ENCODE peak calls at places on chromosomes 13 and 19, in eight cellular contexts. S is K562, N is transverse colon, X is ovary, R is SK-N-SH, G is stomach, A is tibial nerve, U is A549. O is an unnamed sample.

GRCh38 chr19:53103141-53103902 is at the start of gene ZNF160:
- DNase-seq in S (peak), N (peak), X (peak), R (peak), G (peak), A (peak), U (peak), O (peak)

GRCh38 chr19:17076539-17076919 is 952 bp downstream of the MYO9B start:
- DNase-seq in S (no peak), N (peak), X (no peak), R (no peak), G (no peak), A (no peak), U (no peak), O (no peak)

GRCh38 chr13:91036886-91037285 is 310.6 kb upstream of the MIR17HG start:
- DNase-seq in S (no peak), N (no peak), X (no peak), R (no peak), G (no peak), A (no peak), U (no peak), O (no peak)

GRCh38 chr13:50994651-50995050 is 85.1 kb downstream of the RNASEH2B start:
- DNase-seq in S (no peak), N (no peak), X (no peak), R (no peak), G (no peak), A (no peak), U (no peak), O (no peak)

GRCh38 chr13:98796191-98796590 is 43.7 kb upstream of the SLC15A1 start:
- DNase-seq in S (no peak), N (no peak), X (no peak), R (no peak), G (no peak), A (no peak), U (no peak), O (no peak)

GRCh38 chr19:10189631-10190425 is 4.9 kb downstream of the DNMT1 start:
- DNase-seq in S (no peak), N (no peak), X (no peak), R (no peak), G (no peak), A (no peak), U (no peak), O (no peak)

GRCh38 chr13:93304868-93305613 is 78.4 kb downstream of the GPC6 start:
- DNase-seq in S (no peak), N (no peak), X (no peak), R (peak), G (no peak), A (no peak), U (no peak), O (no peak)

GRCh38 chr13:62583466-62583865 is 1167.8 kb upstream of the PCDH20 start:
- DNase-seq in S (no peak), N (no peak), X (no peak), R (no peak), G (no peak), A (no peak), U (no peak), O (no peak)

GRCh38 chr19:18772620-18773587 is 18.2 kb downstream of the COMP start:
- DNase-seq in S (no peak), N (no peak), X (no peak), R (no peak), G (no peak), A (no peak), U (no peak), O (no peak)

GRCh38 chr19:56933014-56933705 is 92.6 kb upstream of the PEG3 start:
- DNase-seq in S (no peak), N (no peak), X (no peak), R (no peak), G (no peak), A (no peak), U (no peak), O (no peak)

GRCh38 chr19:44729516-44730033 is 18.9 kb upstream of the BCL3 start:
- DNase-seq in S (no peak), N (no peak), X (no peak), R (no peak), G (no peak), A (no peak), U (no peak), O (no peak)

DNA sequence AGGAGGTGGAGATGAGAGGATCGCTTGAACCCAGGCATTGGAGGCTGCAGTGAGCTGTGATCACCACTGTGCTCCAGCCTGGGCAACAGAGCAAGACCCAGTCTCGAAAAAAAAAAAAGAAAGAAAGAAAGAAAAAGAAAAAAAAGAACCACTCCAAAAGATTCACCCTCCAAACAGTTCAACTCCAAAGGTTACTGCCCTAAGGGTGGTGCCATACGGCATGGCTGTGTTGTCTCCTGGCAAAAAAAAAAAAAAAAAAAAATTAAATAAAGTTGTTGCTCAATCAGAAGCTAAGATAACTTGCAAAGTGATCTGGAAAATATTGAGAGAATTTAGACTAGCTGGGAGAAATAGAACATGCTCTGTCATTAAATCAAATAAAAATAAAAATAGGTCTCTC is 79.5 kb downstream of the KCTD15 start:
- DNase-seq in S (no peak), N (no peak), X (no peak), R (no peak), G (no peak), A (no peak), U (no peak), O (no peak)
- H3K27ac ChIP-seq in S (no peak), N (no peak), X (peak), R (no peak), G (no peak), A (no peak), U (no peak), O (no peak)

GRCh38 chr19:49587227-49587626 is 3.8 kb upstream of the PRR12 start:
- DNase-seq in S (no peak), N (no peak), X (no peak), R (no peak), G (no peak), A (no peak), U (no peak), O (no peak)

GRCh38 chr19:49588370-49589122 is 2.4 kb upstream of the PRR12 start:
- DNase-seq in S (no peak), N (no peak), X (no peak), R (no peak), G (no peak), A (no peak), U (no peak), O (no peak)

GRCh38 chr19:49583239-49583638 is 2.1 kb downstream of the PRRG2 start:
- DNase-seq in S (no peak), N (no peak), X (no peak), R (no peak), G (no peak), A (no peak), U (no peak), O (no peak)

GRCh38 chr19:49581007-49581508 is at the start of gene PRRG2:
- DNase-seq in S (peak), N (peak), X (no peak), R (no peak), G (peak), A (no peak), U (no peak), O (peak)

GRCh38 chr19:49585023-49585422 is 3.9 kb downstream of the PRRG2 start:
- DNase-seq in S (no peak), N (no peak), X (no peak), R (peak), G (no peak), A (no peak), U (no peak), O (no peak)
- TF ChIP-seq EP300 in S (no peak), N (no peak), X (no peak), R (no peak), G (no peak), A (no peak), U (no peak), O (no peak)

DNA sequence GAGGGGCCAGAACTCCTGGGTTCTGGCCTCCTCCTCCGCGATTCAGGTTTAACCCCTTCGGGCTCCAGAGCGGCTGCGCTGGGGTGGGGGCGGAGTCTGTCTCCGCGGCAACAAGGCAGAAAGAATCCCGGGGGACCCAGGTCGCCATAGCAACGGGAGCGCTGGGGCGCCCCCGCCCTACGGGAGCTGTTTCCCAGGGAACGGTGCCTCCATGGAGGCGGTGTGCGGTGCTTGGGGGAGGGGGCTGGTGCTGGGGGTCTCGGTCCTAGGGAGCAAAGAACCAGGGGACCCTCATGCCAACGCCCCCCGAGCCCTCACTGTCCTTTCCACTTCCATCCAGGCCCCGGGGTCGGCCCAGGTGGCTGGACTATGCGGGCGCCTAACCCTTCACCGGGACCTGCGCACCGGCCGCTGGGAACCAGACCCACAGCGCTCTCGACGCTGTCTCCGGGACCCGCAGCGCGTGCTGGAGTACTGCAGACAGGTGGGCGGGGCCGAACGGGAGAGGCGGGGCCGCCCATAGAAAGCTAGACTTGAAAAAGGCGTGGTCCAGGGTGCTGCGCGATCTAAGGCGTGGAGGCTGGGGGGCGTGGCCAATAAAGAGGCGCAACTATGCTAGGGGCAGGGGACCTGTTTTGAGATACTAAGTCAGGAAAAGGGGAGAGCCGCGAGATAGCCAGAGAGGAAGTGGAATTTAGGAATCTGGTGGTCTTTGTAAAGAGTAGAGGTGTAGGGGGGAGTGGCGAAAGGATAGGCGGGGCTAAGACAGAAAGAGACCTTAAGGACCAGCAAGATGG is 1.2 kb downstream of the APLP1 start:
- DNase-seq in S (peak), N (peak), X (peak), R (peak), G (peak), A (no peak), U (peak), O (no peak)
- H3K4me3 ChIP-seq in S (peak), N (no peak), X (no peak), R (peak), G (peak), A (peak), U (peak), O (peak)

GRCh38 chr19:47107201-47107952 is 6.2 kb downstream of the ZC3H4 start:
- DNase-seq in S (no peak), N (no peak), X (no peak), R (no peak), G (peak), A (no peak), U (no peak), O (no peak)
- H3K27ac ChIP-seq in S (peak), N (peak), X (no peak), R (peak), G (peak), A (peak), U (peak), O (peak)

DNA sequence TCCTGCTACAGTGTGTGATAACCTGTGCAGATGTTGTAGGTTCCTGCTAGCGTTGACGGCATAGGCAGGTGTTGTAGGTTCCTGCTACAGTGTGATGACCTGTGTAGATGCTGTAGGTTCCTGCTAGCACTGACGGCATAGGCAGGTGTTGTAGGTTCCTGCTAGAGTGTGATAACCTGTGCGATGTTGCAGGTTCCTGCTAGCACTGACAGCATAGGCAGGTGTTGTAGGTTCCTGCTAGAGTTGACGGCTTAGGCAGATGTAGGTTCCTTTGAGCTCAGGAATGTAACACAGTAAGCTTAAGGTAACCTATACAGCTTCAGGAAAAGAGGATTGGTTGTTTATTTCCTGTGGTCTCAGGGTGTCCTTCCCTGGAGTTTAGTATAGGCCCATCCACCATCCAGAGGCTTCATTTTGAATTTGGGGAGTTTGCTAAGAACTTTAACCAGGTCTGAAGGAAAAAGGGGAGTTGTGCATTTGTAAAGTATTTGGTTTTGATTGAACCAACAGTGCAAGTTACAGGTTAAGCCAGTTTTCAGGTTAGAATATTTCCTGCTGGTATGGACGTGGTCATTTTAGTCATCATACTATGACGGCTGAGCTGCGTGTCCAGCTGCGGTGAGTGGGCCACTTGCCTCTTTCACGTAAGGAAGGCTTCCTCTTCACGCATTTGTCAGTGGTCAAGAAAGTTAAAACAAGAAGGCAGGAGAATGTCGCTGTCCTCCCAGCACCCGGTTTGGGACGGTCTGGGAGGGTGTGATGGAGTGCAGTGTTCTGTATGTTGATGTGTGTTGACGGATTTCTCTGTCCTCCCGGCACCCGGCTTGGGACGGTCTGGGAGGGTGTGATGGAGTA is 53.8 kb downstream of the ATP11A start:
- DNase-seq in S (no peak), N (no peak), X (no peak), R (no peak), G (no peak), A (no peak), U (no peak), O (no peak)
- TF ChIP-seq EP300 in S (no peak), N (no peak), X (no peak), R (no peak), G (no peak), A (no peak), U (no peak), O (no peak)

DNA sequence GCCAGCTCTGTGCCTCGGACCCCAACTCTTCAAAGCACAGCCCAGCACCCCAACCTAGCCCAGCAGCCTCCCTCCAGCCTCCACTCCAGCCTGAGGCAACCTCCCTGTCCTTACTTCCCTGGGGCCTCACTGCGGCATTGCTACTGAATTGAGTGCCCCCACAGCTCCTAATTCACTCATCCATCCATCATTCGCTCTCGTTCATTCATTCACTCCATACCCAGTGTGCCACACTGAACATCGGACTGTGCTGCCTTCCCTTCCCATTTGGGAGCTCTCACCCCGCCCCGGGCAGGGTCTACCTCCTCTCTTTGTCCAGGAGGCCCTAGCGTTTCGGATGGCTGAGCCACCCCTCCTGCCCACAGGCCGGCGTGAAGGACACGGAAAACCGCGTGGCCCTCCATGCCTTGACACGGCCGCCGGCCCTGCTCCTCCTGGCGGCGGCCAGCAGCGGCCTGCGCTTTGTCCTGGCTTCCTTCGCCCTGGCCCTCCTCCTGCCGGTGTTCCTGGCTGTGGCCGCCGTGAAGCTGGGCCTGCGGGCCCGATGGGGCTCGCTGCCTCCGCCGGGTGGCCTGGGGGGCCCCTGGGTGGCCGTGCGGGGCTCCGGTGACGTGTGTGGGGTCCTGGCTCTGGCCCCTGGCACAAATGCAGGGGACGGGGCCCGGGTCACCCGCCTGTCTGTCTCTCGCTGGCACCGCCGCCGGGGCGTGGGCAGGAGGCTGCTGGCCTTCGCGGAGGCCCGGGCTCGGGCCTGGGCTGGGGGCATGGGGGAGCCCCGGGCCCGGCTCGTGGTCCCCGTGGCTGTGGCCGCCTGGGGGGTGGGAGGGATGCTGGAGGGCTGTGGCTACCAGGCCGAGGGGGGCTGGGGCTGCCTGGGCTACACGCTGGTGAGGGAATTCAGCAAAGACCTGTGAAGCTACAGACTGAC is 1.3 kb downstream of the NAT14 start:
- DNase-seq in S (no peak), N (no peak), X (no peak), R (peak), G (no peak), A (no peak), U (no peak), O (peak)
- H3K4me3 ChIP-seq in S (peak), N (no peak), X (peak), R (peak), G (peak), A (no peak), U (peak), O (peak)

GRCh38 chr19:58439576-58440554 is at the start of gene ZNF132:
- DNase-seq in S (no peak), N (peak), X (peak), R (peak), G (peak), A (peak), U (peak), O (peak)
- H3K27ac ChIP-seq in S (no peak), N (peak), X (peak), R (peak), G (peak), A (peak), U (no peak), O (peak)

GRCh38 chr13:27465611-27466010 is 15.2 kb upstream of the MTIF3 start:
- DNase-seq in S (no peak), N (no peak), X (no peak), R (no peak), G (no peak), A (no peak), U (no peak), O (no peak)

GRCh38 chr13:27463500-27463899 is 13.1 kb upstream of the MTIF3 start:
- DNase-seq in S (no peak), N (no peak), X (no peak), R (no peak), G (no peak), A (no peak), U (no peak), O (peak)

GRCh38 chr13:27466513-27466912 is 16.1 kb upstream of the MTIF3 start:
- DNase-seq in S (no peak), N (no peak), X (no peak), R (no peak), G (no peak), A (no peak), U (no peak), O (no peak)

DNA sequence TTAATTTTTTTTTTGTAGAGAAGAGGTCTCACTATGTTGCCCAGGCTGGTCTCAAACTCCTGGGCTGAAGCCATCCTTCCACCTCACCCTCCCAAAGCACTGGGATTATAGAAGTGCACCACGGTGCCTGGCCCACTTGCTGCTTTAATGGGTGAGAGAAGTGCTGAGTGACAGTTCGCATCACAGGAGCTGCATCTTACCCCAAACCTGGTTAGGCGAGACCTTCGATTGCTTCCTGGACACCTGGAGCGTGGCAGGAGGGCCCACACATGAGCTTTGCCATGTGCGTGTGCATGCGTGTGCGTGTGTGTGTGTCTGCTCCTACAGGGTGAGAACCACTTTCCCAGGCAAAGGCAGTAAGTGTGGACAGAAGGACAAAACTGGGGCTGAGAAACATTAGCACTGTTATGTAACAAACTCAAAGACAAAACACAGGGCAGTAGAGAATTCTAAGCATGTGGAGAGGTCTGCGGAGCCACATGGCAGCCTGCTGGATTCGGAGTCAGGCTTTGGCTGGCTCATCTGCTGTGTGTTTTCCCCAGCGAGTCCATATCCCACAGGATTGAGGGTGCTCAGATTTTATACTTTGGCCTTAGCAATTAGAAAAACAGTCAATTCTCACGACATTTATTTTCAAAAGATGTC is 11.7 kb upstream of the MTIF3 start:
- DNase-seq in S (no peak), N (no peak), X (no peak), R (no peak), G (no peak), A (no peak), U (no peak), O (peak)
- TF ChIP-seq EP300 in S (no peak), N (no peak), X (no peak), R (no peak), G (no peak), A (no peak), U (no peak), O (no peak)